ENCODE peak calls at places on chromosomes 11 and 22, in seven cellular contexts. L is endodermal cell, R is tibial nerve, Z is AG04450, C is cardiac muscle cell, X is OCI-LY7, A is hepatocyte. S is an unnamed sample.

GRCh38 chr11:64285885-64286800 is 495 bp downstream of the GPR137 start:
- DNase-seq in L (no peak), R (no peak), Z (no peak), C (no peak), X (peak), A (no peak), S (no peak)

GRCh38 chr11:15115686-15116085 is 963 bp downstream of the INSC start:
- DNase-seq in L (no peak), R (no peak), Z (no peak), C (no peak), X (no peak), A (no peak), S (no peak)

GRCh38 chr22:46537946-46538815 is 761 bp upstream of the CELSR1 start:
- DNase-seq in L (peak), R (no peak), Z (no peak), C (peak), X (no peak), A (peak), S (peak)

GRCh38 chr11:117197006-117197405 is 2.2 kb upstream of the TAGLN start:
- DNase-seq in L (no peak), R (no peak), Z (no peak), C (no peak), X (no peak), A (no peak), S (peak)

GRCh38 chr11:7462706-7463105 is 22.6 kb upstream of the OLFML1 start:
- DNase-seq in L (no peak), R (no peak), Z (no peak), C (no peak), X (no peak), A (no peak), S (no peak)

GRCh38 chr11:117179048-117179999 is 781 bp downstream of the SIDT2 start:
- DNase-seq in L (no peak), R (no peak), Z (no peak), C (peak), X (peak), A (peak), S (peak)

GRCh38 chr11:35403765-35404396 is 15.5 kb downstream of the SLC1A2 start:
- DNase-seq in L (no peak), R (no peak), Z (no peak), C (no peak), X (no peak), A (no peak), S (no peak)

GRCh38 chr22:26783886-26784285 is 126.5 kb downstream of the MIAT start:
- DNase-seq in L (no peak), R (no peak), Z (no peak), C (no peak), X (no peak), A (peak), S (no peak)

GRCh38 chr11:117199061-117199915 is at the start of gene TAGLN:
- DNase-seq in L (peak), R (peak), Z (peak), C (peak), X (no peak), A (peak), S (peak)

GRCh38 chr22:30404307-30404706 is 7.5 kb downstream of the SEC14L2 start:
- DNase-seq in L (no peak), R (no peak), Z (no peak), C (no peak), X (no peak), A (no peak), S (no peak)

GRCh38 chr11:38446336-38446735 is 1848.3 kb upstream of the RAG2 start:
- DNase-seq in L (no peak), R (no peak), Z (no peak), C (no peak), X (no peak), A (no peak), S (no peak)

GRCh38 chr11:114354076-114354475 is 46.2 kb downstream of the C11orf71 start:
- DNase-seq in L (no peak), R (no peak), Z (peak), C (no peak), X (no peak), A (no peak), S (no peak)

GRCh38 chr11:62839050-62840015 is at the start of gene WDR74:
- DNase-seq in L (peak), R (peak), Z (peak), C (peak), X (peak), A (peak), S (peak)

GRCh38 chr11:43996318-43996717 is 51.5 kb upstream of the ACCSL start:
- DNase-seq in L (no peak), R (no peak), Z (no peak), C (no peak), X (no peak), A (no peak), S (no peak)

GRCh38 chr11:119721129-119722120 is 7.6 kb downstream of the NECTIN1 start:
- DNase-seq in L (peak), R (no peak), Z (no peak), C (peak), X (no peak), A (no peak), S (peak)

GRCh38 chr22:50002791-50003190 is 9.8 kb downstream of the IL17REL start:
- DNase-seq in L (no peak), R (no peak), Z (no peak), C (no peak), X (no peak), A (peak), S (no peak)

GRCh38 chr11:50298182-50298988 is 265.7 kb downstream of the OR4C45 start:
- DNase-seq in L (no peak), R (no peak), Z (no peak), C (no peak), X (no peak), A (no peak), S (peak)

GRCh38 chr11:66722745-66723651 is 6.0 kb downstream of the SPTBN2 start:
- DNase-seq in L (no peak), R (no peak), Z (no peak), C (no peak), X (no peak), A (no peak), S (no peak)

GRCh38 chr22:41940853-41941765 is 5.8 kb downstream of the CENPM start:
- DNase-seq in L (peak), R (peak), Z (peak), C (peak), X (peak), A (peak), S (peak)

GRCh38 chr11:126211236-126212088 is at the start of the genes FAM118B and RPUSD4:
- DNase-seq in L (peak), R (peak), Z (peak), C (peak), X (peak), A (peak), S (peak)

GRCh38 chr11:2132874-2133480 is 6.2 kb downstream of the IGF2 start:
- DNase-seq in L (no peak), R (no peak), Z (no peak), C (no peak), X (no peak), A (no peak), S (no peak)

GRCh38 chr11:2314525-2315394 is 12.9 kb downstream of the TSPAN32 start:
- DNase-seq in L (no peak), R (peak), Z (peak), C (peak), X (no peak), A (peak), S (peak)

GRCh38 chr11:112962854-112963367 is 1.7 kb downstream of the NCAM1 start:
- DNase-seq in L (peak), R (no peak), Z (no peak), C (peak), X (no peak), A (peak), S (peak)

GRCh38 chr22:23178512-23179254 is 1.6 kb upstream of the BCR start:
- DNase-seq in L (peak), R (peak), Z (no peak), C (peak), X (peak), A (peak), S (peak)

GRCh38 chr11:2940166-2940929 is 11.1 kb upstream of the PHLDA2 start:
- DNase-seq in L (peak), R (no peak), Z (no peak), C (no peak), X (no peak), A (no peak), S (peak)

GRCh38 chr22:23269441-23270211 is 89.3 kb downstream of the BCR start:
- DNase-seq in L (peak), R (no peak), Z (no peak), C (peak), X (peak), A (no peak), S (no peak)

GRCh38 chr11:116828632-116829524 is 829 bp upstream of the APOC3 start:
- DNase-seq in L (no peak), R (no peak), Z (no peak), C (no peak), X (no peak), A (peak), S (no peak)

GRCh38 chr11:8533332-8533731 is 60.7 kb downstream of the STK33 start:
- DNase-seq in L (no peak), R (no peak), Z (no peak), C (no peak), X (no peak), A (no peak), S (no peak)

GRCh38 chr11:65500262-65501004 is 1.6 kb downstream of the MALAT1 start:
- DNase-seq in L (peak), R (no peak), Z (no peak), C (no peak), X (peak), A (peak), S (no peak)

GRCh38 chr11:66365711-66366619 is 5.6 kb downstream of the SLC29A2 start:
- DNase-seq in L (peak), R (no peak), Z (no peak), C (no peak), X (no peak), A (peak), S (no peak)

GRCh38 chr11:86632499-86633269 is 39.7 kb downstream of the ME3 start:
- DNase-seq in L (peak), R (no peak), Z (peak), C (peak), X (no peak), A (peak), S (no peak)

GRCh38 chr11:70628176-70628860 is 230.0 kb downstream of the CTTN start:
- DNase-seq in L (no peak), R (no peak), Z (no peak), C (no peak), X (no peak), A (no peak), S (no peak)

GRCh38 chr11:133518702-133519264 is 13.5 kb downstream of the OPCML start:
- DNase-seq in L (no peak), R (no peak), Z (no peak), C (no peak), X (no peak), A (no peak), S (no peak)

GRCh38 chr11:103731681-103732080 is 304.8 kb upstream of the DDI1 start:
- DNase-seq in L (no peak), R (no peak), Z (no peak), C (no peak), X (no peak), A (no peak), S (no peak)

GRCh38 chr22:30754971-30755759 is 60.5 kb downstream of the OSBP2 start:
- DNase-seq in L (peak), R (no peak), Z (peak), C (peak), X (peak), A (peak), S (peak)

DNA sequence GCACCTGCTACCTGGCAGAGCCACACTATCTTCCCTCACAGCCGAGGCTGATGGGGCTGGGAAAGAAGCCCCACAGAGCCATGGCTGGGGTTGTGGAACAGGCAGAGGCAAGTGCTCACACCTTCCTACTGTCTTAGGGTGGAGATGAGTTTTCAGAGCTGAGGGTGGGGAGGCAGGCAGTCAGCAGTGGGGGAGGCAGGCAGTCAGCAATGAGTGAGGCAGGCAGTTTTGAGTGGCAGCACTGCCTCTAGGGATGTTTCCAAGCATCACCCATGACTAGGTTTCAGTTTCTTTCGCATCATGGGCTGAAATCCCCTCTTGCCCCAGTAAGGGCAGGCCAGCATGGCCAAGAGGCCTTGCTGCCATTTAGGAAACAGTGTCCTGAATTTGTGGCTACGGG is 41.6 kb upstream of the NTM start:
- DNase-seq in L (no peak), R (no peak), Z (no peak), C (no peak), X (no peak), A (no peak), S (no peak)
- H3K27ac ChIP-seq in L (no peak), R (no peak), Z (no peak), C (no peak), X (no peak), A (no peak), S (no peak)

DNA sequence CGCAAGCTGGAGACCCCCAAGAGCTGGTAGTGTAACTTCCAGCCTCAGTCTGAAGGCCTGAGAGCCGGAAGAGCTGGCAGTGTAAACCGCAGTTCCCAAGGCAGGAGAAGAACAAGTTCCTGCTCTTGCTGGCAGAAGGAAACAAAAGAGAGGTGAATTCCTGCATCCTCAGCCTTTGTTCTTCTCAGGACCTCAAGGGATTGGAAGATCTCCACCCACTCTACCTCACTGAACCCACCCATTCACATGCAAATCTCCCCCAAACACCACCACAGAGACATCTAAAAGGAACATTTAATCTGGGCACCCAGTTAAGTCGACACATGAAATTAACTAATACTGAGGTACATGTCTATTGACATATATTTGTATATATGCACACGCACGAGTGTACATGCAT is 1310.3 kb downstream of the TBC1D22A start:
- DNase-seq in L (peak), R (no peak), Z (no peak), C (no peak), X (peak), A (no peak), S (no peak)
- TF ChIP-seq CTCF in L (no peak), R (no peak), Z (no peak), C (no peak), X (no peak), A (no peak), S (no peak)

DNA sequence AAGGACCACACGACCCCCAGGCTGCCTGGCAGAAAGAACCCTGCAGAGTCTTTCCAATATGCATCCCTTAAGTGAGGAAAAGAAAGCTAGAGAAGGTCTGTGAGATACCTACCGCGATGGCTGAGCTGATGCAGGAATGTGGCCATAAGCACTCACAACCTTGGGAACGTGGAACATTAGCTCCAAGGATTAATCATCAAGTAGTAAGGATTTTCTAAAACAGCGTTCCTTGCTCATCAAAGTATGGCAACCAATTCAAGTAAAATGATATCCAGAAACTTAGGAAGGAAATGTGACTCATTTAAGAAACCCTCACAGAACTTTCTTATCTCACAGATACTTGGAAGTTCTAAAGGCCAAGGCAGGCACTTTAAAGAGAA is 12.8 kb downstream of the PACSIN2 start:
- DNase-seq in L (peak), R (no peak), Z (peak), C (no peak), X (no peak), A (no peak), S (no peak)
- H3K4me3 ChIP-seq in L (no peak), R (no peak), Z (peak), C (no peak), X (no peak), A (no peak), S (no peak)

DNA sequence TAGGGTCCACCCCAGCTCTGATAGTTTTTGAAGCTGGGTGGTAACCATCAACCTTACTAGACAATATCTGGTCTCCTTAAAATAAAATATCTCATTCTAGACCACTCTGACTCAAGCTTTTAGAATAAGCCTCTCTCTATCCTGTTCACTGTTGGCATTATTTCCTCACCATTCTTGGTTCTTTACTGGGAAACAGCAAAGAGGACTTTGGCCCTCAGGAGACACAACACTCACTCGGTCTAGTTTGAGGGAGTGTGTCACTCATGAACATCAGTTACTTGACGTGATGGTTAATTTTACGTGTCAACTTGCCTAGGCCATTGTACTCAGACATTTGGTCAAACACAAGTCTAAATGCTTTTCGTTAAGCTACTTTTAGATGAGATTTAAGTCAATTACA is 110.6 kb downstream of the FAM76B start:
- DNase-seq in L (no peak), R (no peak), Z (no peak), C (no peak), X (no peak), A (no peak), S (no peak)
- H3K27ac ChIP-seq in L (no peak), R (no peak), Z (no peak), C (no peak), X (no peak), A (no peak), S (no peak)